ENCODE peak calls at places on chromosomes 5 and 9, in ten cellular contexts. V is anterior cingulate cortex; S is stimulated activated CD8-positive, alpha-beta memory T cell treated with anti-CD3 and anti-CD28 coated beads, Interleukin-7, amount 100 ng/mL, for 24 hours; D is substantia nigra; P is head of caudate nucleus; W is HAP-1; Z is tibial artery; H is GM12865; E is H9; J is tibial nerve. F is an unnamed sample.
A peak's percentile ranks its signal among the peaks of the same experiment; 100 is the strongest.

GRCh38 chr5:96388186-96388585 is 44.9 kb downstream of the PCSK1 start:
- DNase-seq in V (no peak), S (no peak), D (no peak), P (no peak), W (no peak), Z (no peak), H (no peak), E (no peak), J (no peak), F (no peak)

GRCh38 chr9:113940077-113940476 is 64.0 kb downstream of the ZNF618 start:
- DNase-seq in V (no peak), S (no peak), D (no peak), P (no peak), W (no peak), Z (no peak), H (no peak), E (no peak), J (no peak), F (no peak)

GRCh38 chr5:96734871-96735325 is 72.7 kb downstream of the CAST start:
- DNase-seq in V (no peak), S (no peak), D (no peak), P (no peak), W (no peak), Z (no peak), H (no peak), E (no peak), J (no peak), F (no peak)

GRCh38 chr9:96150324-96151023 is 151.5 kb downstream of the HSD17B3 start:
- DNase-seq in V (no peak), S (peak; percentile 29), D (no peak), P (no peak), W (no peak), Z (no peak), H (peak; percentile 83), E (no peak), J (no peak), F (no peak)

GRCh38 chr5:122332589-122333555 is 20.8 kb downstream of the SNCAIP start:
- DNase-seq in V (no peak), S (no peak), D (no peak), P (no peak), W (peak; percentile 72), Z (no peak), H (no peak), E (no peak), J (no peak), F (no peak)

GRCh38 chr5:5967373-5967772 is 411.0 kb downstream of the MED10 start:
- DNase-seq in V (no peak), S (no peak), D (no peak), P (no peak), W (no peak), Z (no peak), H (no peak), E (no peak), J (no peak), F (no peak)

GRCh38 chr5:116498478-116498877 is 76.1 kb downstream of the SEMA6A start:
- DNase-seq in V (no peak), S (no peak), D (no peak), P (no peak), W (no peak), Z (no peak), H (no peak), E (no peak), J (no peak), F (no peak)

GRCh38 chr5:73066466-73066865 is 53.9 kb upstream of the TMEM171 start:
- DNase-seq in V (no peak), S (no peak), D (no peak), P (no peak), W (no peak), Z (no peak), H (no peak), E (no peak), J (no peak), F (no peak)

GRCh38 chr9:34771023-34771422 is 61.1 kb upstream of the CCL21 start:
- DNase-seq in V (no peak), S (no peak), D (no peak), P (no peak), W (no peak), Z (no peak), H (no peak), E (no peak), J (no peak), F (no peak)

GRCh38 chr5:72166070-72166979 is 59.0 kb downstream of the MAP1B start:
- DNase-seq in V (peak; percentile 50), S (no peak), D (peak; percentile 65), P (peak; percentile 70), W (peak; percentile 89), Z (no peak), H (no peak), E (peak; percentile 49), J (peak; percentile 58), F (peak; percentile 76)

GRCh38 chr5:73529081-73529480 is 30.8 kb downstream of the BTF3 start:
- DNase-seq in V (no peak), S (no peak), D (no peak), P (no peak), W (no peak), Z (no peak), H (no peak), E (no peak), J (no peak), F (no peak)

GRCh38 chr9:68953771-68954170 is 60.1 kb downstream of the PRKACG start:
- DNase-seq in V (no peak), S (no peak), D (no peak), P (no peak), W (no peak), Z (no peak), H (no peak), E (no peak), J (no peak), F (no peak)

GRCh38 chr9:8366161-8366926 is 566.8 kb upstream of the DMAC1 start:
- DNase-seq in V (no peak), S (no peak), D (no peak), P (no peak), W (peak; percentile 15), Z (no peak), H (no peak), E (no peak), J (no peak), F (no peak)

GRCh38 chr5:30413540-30413939 is 779.9 kb upstream of the CDH6 start:
- DNase-seq in V (no peak), S (no peak), D (no peak), P (no peak), W (no peak), Z (no peak), H (no peak), E (no peak), J (no peak), F (no peak)

GRCh38 chr9:120820095-120820494 is 22.6 kb downstream of the PSMD5 start:
- DNase-seq in V (no peak), S (no peak), D (no peak), P (no peak), W (no peak), Z (no peak), H (no peak), E (no peak), J (no peak), F (no peak)

GRCh38 chr9:8859416-8859815 is 1059.8 kb upstream of the DMAC1 start:
- DNase-seq in V (no peak), S (no peak), D (no peak), P (no peak), W (no peak), Z (no peak), H (no peak), E (no peak), J (no peak), F (no peak)

GRCh38 chr5:42677156-42677842 is 79.3 kb upstream of the CCDC152 start:
- DNase-seq in V (no peak), S (no peak), D (no peak), P (no peak), W (no peak), Z (no peak), H (no peak), E (no peak), J (no peak), F (no peak)

GRCh38 chr9:137605146-137606004 is at the start of gene ARRDC1:
- DNase-seq in V (peak; percentile 91), S (peak; percentile 84), D (peak; percentile 93), P (peak; percentile 93), W (peak; percentile 95), Z (peak; percentile 96), H (peak; percentile 98), E (peak; percentile 96), J (peak; percentile 85), F (peak; percentile 96)

GRCh38 chr5:67493676-67494075 is 297.1 kb upstream of the CD180 start:
- DNase-seq in V (peak; percentile 34), S (no peak), D (peak; percentile 76), P (peak; percentile 66), W (no peak), Z (peak; percentile 73), H (peak; percentile 11), E (peak; percentile 63), J (no peak), F (no peak)

GRCh38 chr5:68484307-68485068 is 268.9 kb downstream of the PIK3R1 start:
- DNase-seq in V (no peak), S (no peak), D (no peak), P (no peak), W (no peak), Z (no peak), H (peak; percentile 20), E (no peak), J (no peak), F (no peak)

GRCh38 chr9:134187110-134187531 is 22.8 kb upstream of the RNU6ATAC start:
- DNase-seq in V (no peak), S (no peak), D (no peak), P (no peak), W (no peak), Z (peak; percentile 38), H (no peak), E (no peak), J (no peak), F (no peak)

GRCh38 chr5:20105915-20106314 is 117.9 kb upstream of the CDH18 start:
- DNase-seq in V (no peak), S (no peak), D (no peak), P (no peak), W (no peak), Z (no peak), H (no peak), E (no peak), J (no peak), F (no peak)

F was measured in suprapubic skin.